ENCODE peak calls at places on chromosomes 7 and 10, in nine cellular contexts. Q, T, W, K, I, E, H, O and P are unnamed samples. For H3K27me3 and H3K36me3, the result is how much of the 10 kb centered on the place peaks cover.

GRCh38 chr7:107405559-107405958 is 64.3 kb upstream of the GPR22 start:
- DNase-seq in Q (no peak), T (no peak), W (no peak), K (no peak), I (no peak), E (no peak), H (no peak), O (no peak), P (no peak)

GRCh38 chr7:85750454-85750949 is 563.6 kb upstream of the SEMA3D start:
- DNase-seq in Q (no peak), T (peak), W (peak), K (no peak), I (no peak), E (peak), H (peak), O (peak), P (no peak)

GRCh38 chr10:119445935-119446317 is 96.6 kb downstream of the RGS10 start:
- DNase-seq in Q (no peak), T (no peak), W (no peak), K (no peak), I (no peak), E (no peak), H (no peak), O (no peak), P (no peak)

GRCh38 chr10:88039496-88040200 is 176.2 kb downstream of the PTEN start:
- DNase-seq in Q (no peak), T (peak), W (no peak), K (no peak), I (no peak), E (no peak), H (no peak), O (no peak), P (no peak)

GRCh38 chr7:129989466-129989865 is 36.7 kb upstream of the UBE2H start:
- DNase-seq in Q (no peak), T (peak), W (no peak), K (no peak), I (no peak), E (peak), H (no peak), O (no peak), P (no peak)

GRCh38 chr7:149790146-149790548 is 16.8 kb upstream of the ZNF467 start:
- DNase-seq in Q (no peak), T (peak), W (peak), K (peak), I (no peak), E (peak), H (no peak), O (no peak), P (no peak)

GRCh38 chr10:91434041-91434440 is 23.9 kb downstream of the HECTD2 start:
- DNase-seq in Q (no peak), T (no peak), W (no peak), K (no peak), I (no peak), E (no peak), H (no peak), O (no peak), P (no peak)

GRCh38 chr10:70190581-70190980 is 20.3 kb upstream of the SAR1A start:
- DNase-seq in Q (no peak), T (no peak), W (no peak), K (no peak), I (no peak), E (no peak), H (no peak), O (no peak), P (no peak)

GRCh38 chr10:9297580-9297979 is 1243.1 kb downstream of the GATA3 start:
- DNase-seq in Q (no peak), T (no peak), W (peak), K (no peak), I (no peak), E (no peak), H (no peak), O (peak), P (no peak)

GRCh38 chr10:58511765-58512469 is 755 bp upstream of the BICC1 start:
- DNase-seq in Q (peak), T (peak), W (peak), K (peak), I (peak), E (no peak), H (peak), O (no peak), P (no peak)

GRCh38 chr7:3879337-3880054 is 578.4 kb downstream of the SDK1 start:
- DNase-seq in Q (no peak), T (no peak), W (no peak), K (no peak), I (no peak), E (no peak), H (no peak), O (no peak), P (no peak)

GRCh38 chr10:132811891-132812481 is 26.0 kb upstream of the NKX6-2 start:
- DNase-seq in Q (no peak), T (no peak), W (no peak), K (peak), I (no peak), E (no peak), H (no peak), O (no peak), P (no peak)

GRCh38 chr7:112467867-112468266 is 12.9 kb upstream of the LSMEM1 start:
- DNase-seq in Q (no peak), T (no peak), W (no peak), K (no peak), I (no peak), E (no peak), H (no peak), O (no peak), P (no peak)

GRCh38 chr7:10889266-10889898 is 84.3 kb upstream of the PHF14 start:
- DNase-seq in Q (no peak), T (peak), W (peak), K (no peak), I (no peak), E (peak), H (peak), O (peak), P (peak)

GRCh38 chr7:142717453-142717852 is 31.8 kb upstream of the PRSS1 start:
- DNase-seq in Q (no peak), T (no peak), W (no peak), K (no peak), I (no peak), E (peak), H (no peak), O (no peak), P (no peak)

GRCh38 chr10:132102071-132102716 is 36.4 kb downstream of the JAKMIP3 start:
- DNase-seq in Q (no peak), T (no peak), W (no peak), K (no peak), I (no peak), E (no peak), H (no peak), O (no peak), P (no peak)

GRCh38 chr7:4700577-4701235 is 18.6 kb downstream of the FOXK1 start:
- DNase-seq in Q (no peak), T (peak), W (peak), K (no peak), I (no peak), E (peak), H (no peak), O (no peak), P (no peak)

GRCh38 chr7:1752771-1753562 is 82.9 kb downstream of the ELFN1 start:
- DNase-seq in Q (no peak), T (no peak), W (no peak), K (no peak), I (no peak), E (peak), H (no peak), O (no peak), P (peak)

GRCh38 chr10:97321032-97321806 is 2.1 kb downstream of the FRAT1 start:
- DNase-seq in Q (no peak), T (no peak), W (peak), K (peak), I (no peak), E (peak), H (no peak), O (no peak), P (no peak)

GRCh38 chr7:116363637-116364432 is 135.7 kb upstream of the CAV2 start:
- DNase-seq in Q (no peak), T (peak), W (no peak), K (no peak), I (no peak), E (no peak), H (no peak), O (no peak), P (no peak)

GRCh38 chr10:78634389-78634815 is 434.4 kb upstream of the ZMIZ1 start:
- DNase-seq in Q (no peak), T (peak), W (peak), K (no peak), I (peak), E (no peak), H (no peak), O (no peak), P (no peak)

GRCh38 chr10:125134483-125134848 is 25.9 kb downstream of the CTBP2 start:
- DNase-seq in Q (no peak), T (no peak), W (no peak), K (no peak), I (peak), E (no peak), H (no peak), O (no peak), P (no peak)

GRCh38 chr10:132669208-132669861 is 116.6 kb downstream of the NKX6-2 start:
- DNase-seq in Q (no peak), T (no peak), W (no peak), K (no peak), I (no peak), E (no peak), H (no peak), O (no peak), P (no peak)

GRCh38 chr7:131895541-131896173 is 339.2 kb upstream of the PODXL start:
- DNase-seq in Q (no peak), T (peak), W (no peak), K (no peak), I (no peak), E (no peak), H (no peak), O (no peak), P (no peak)

GRCh38 chr7:34073676-34074075 is 168.3 kb downstream of the BMPER start:
- DNase-seq in Q (no peak), T (peak), W (no peak), K (peak), I (peak), E (no peak), H (no peak), O (no peak), P (no peak)

GRCh38 chr7:139231513-139232376 is 708 bp downstream of the UBN2 start:
- DNase-seq in Q (no peak), T (peak), W (peak), K (peak), I (peak), E (peak), H (peak), O (peak), P (peak)

DNA sequence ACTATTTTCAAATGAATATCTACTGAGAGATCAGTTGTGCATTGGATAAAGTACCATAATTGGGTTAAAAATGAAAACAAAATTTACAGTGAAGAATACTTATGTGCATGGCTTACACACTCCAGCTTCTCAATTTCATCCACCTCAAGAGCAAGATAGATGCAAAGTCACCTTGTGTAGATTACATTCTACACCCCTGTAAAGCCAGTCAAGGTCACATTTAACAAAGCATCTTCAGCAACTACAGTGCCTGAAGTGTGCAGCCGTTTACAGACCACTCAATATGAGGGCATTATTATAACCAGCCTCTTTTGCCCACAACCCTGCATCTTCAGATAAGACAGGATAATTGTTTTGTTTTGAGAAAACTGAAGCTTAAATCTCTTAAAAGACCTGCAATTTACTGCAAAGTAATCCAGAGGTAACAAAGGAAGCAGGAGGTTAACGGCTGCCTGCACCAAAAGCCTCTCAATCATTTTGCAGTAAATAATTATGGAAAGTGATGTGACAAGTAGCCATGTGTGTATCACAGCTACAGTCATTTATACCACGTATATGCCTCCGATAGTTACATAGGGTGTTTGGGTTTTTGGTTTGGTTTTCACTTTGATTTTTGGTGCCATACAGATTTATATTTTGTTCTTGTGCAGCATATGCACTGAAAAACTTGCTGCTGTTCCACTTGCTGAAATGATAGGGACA is 4.9 kb downstream of the PURB start:
- DNase-seq in Q (no peak), T (no peak), W (no peak), K (no peak), I (no peak), E (no peak), H (no peak), O (no peak), P (no peak)
- H3K4me3 ChIP-seq in Q (no peak), T (peak), W (peak), K (peak), I (peak), E (peak), H (no peak), O (no peak), P (no peak)

DNA sequence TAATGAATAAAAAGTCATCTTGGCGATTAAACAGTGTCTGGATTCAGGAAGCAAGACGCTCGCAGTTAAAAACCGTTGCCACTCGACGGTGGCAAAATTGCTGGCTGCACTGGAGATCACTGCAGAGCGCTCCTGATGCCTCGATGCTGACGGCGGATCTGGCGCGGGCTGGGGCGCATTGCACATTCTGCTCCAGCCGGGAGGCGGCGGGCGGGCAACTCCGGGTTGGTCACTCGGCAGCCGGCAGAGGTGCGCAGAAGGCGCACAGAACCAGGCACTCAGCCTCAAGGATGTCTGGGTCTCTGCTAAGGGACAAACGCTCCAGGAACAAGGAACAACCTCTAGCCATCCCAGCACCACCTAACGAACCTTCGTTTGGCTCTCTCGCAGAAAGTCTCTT is 254.5 kb downstream of the OTUD1 start:
- DNase-seq in Q (no peak), T (no peak), W (peak), K (no peak), I (no peak), E (peak), H (no peak), O (no peak), P (no peak)
- H3K27me3 ChIP-seq in Q (under half), T (half or more), W (half or more), K (under half), I (under half), E (under half), H (under half), O (half or more), P (under half)

DNA sequence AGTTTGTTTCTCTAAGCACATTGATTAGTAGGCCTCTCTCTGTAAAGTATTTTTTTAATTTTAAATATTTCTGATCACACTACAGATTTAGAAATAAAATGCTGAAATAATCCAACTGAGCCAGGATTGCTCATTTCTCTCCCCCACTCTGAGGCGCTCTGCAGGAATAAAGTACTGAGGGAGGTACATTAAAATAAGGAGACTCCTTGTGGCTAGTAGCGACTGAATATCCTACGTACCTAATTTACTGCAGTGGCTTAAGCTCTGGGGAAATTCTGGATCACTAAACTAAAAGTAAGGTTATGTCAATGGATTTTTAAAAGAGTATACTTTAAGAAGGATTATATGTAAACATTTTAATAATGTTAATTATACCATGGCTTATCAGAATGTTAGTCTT is 75.2 kb downstream of the RTKN2 start:
- DNase-seq in Q (no peak), T (no peak), W (no peak), K (no peak), I (no peak), E (no peak), H (no peak), O (no peak), P (no peak)
- H3K36me3 ChIP-seq in Q (under half), T (under half), W (under half), K (under half), I (under half), E (half or more), H (under half), O (under half), P (under half)

GRCh38 chr7:35556532-35557471 is 138.1 kb downstream of the HERPUD2 start:
- DNase-seq in Q (no peak), T (no peak), W (no peak), K (no peak), I (no peak), E (no peak), H (no peak), O (no peak), P (no peak)
- H3K4me3 ChIP-seq in Q (no peak), T (no peak), W (no peak), K (no peak), I (no peak), E (no peak), H (no peak), O (no peak), P (no peak)